ENCODE peak calls at places on chromosomes 7 and 10, in eight cellular contexts. M, K, E, W, B, P, C and I are unnamed samples.

GRCh38 chr10:128064615-128065580 is 61.3 kb downstream of the MKI67 start:
- DNase-seq in M (no peak), K (peak; percentile 70), B (peak; percentile 60), E (no peak), C (no peak), P (peak; percentile 26), W (peak; percentile 17), I (peak; percentile 89)

GRCh38 chr7:20435305-20435704 is 104.6 kb downstream of the ITGB8 start:
- DNase-seq in P (no peak), K (peak; percentile 61), E (no peak), W (no peak), M (no peak), B (no peak), C (no peak), I (no peak)

GRCh38 chr7:129866251-129866650 is 86.5 kb downstream of the UBE2H start:
- DNase-seq in K (no peak), M (no peak), P (no peak), C (no peak), E (no peak), W (no peak), B (no peak), I (no peak)

GRCh38 chr7:2109936-2110585 is 122.7 kb downstream of the MAD1L1 start:
- DNase-seq in P (peak; percentile 94), C (no peak), M (peak; percentile 84), E (no peak), K (no peak), W (peak; percentile 95), B (no peak), I (no peak)

GRCh38 chr10:413662-414071 is 275.8 kb downstream of the DIP2C start:
- DNase-seq in E (no peak), K (no peak), B (no peak), P (no peak), M (no peak), C (no peak), W (no peak), I (no peak)

GRCh38 chr7:157803906-157804305 is 467.1 kb downstream of the DNAJB6 start:
- DNase-seq in W (no peak), B (no peak), K (no peak), M (no peak), C (no peak), E (no peak), P (no peak), I (no peak)

GRCh38 chr7:17907014-17907413 is 33.3 kb downstream of the SNX13 start:
- DNase-seq in B (no peak), M (no peak), K (no peak), P (peak; percentile 11), C (no peak), E (no peak), W (peak; percentile 3), I (no peak)

GRCh38 chr7:152076940-152077933 is 51.8 kb downstream of the GALNT11 start:
- DNase-seq in P (no peak), M (no peak), K (peak; percentile 25), B (no peak), C (peak; percentile 26), W (no peak), E (no peak), I (no peak)

GRCh38 chr7:33459340-33459751 is 330.0 kb downstream of the BBS9 start:
- DNase-seq in W (peak; percentile 55), P (peak; percentile 65), E (no peak), C (peak; percentile 27), M (no peak), B (no peak), K (no peak), I (no peak)

GRCh38 chr10:26556756-26557640 is 118.9 kb downstream of the APBB1IP start:
- DNase-seq in B (no peak), W (peak; percentile 49), K (no peak), E (no peak), P (peak; percentile 74), M (peak; percentile 70), C (peak; percentile 61), I (no peak)

GRCh38 chr10:112471878-112472487 is 25.0 kb downstream of the VTI1A start:
- DNase-seq in M (no peak), C (peak; percentile 48), K (no peak), B (no peak), P (peak; percentile 62), W (peak; percentile 45), E (no peak), I (no peak)

GRCh38 chr10:80535671-80536360 is 1.9 kb upstream of the SH2D4B start:
- DNase-seq in C (no peak), M (no peak), P (peak; percentile 13), W (peak; percentile 20), E (peak; percentile 55), K (peak; percentile 65), B (peak; percentile 66), I (peak; percentile 77)

GRCh38 chr10:71980181-71981023 is 16.2 kb downstream of the CHST3 start:
- DNase-seq in E (no peak), W (no peak), B (no peak), C (peak; percentile 24), P (peak; percentile 39), M (no peak), K (no peak), I (no peak)

GRCh38 chr10:64206409-64206808 is 685.2 kb downstream of the REEP3 start:
- DNase-seq in K (no peak), W (no peak), C (no peak), P (no peak), E (no peak), M (no peak), B (no peak), I (no peak)

GRCh38 chr10:72348282-72348681 is 6.4 kb downstream of the DNAJB12 start:
- DNase-seq in K (no peak), B (no peak), C (no peak), W (no peak), M (no peak), E (no peak), P (no peak), I (no peak)

GRCh38 chr7:2635810-2636701 is 4.3 kb downstream of the TTYH3 start:
- DNase-seq in E (no peak), B (no peak), W (peak; percentile 39), C (no peak), P (peak; percentile 82), M (peak; percentile 37), K (peak; percentile 69), I (peak; percentile 84)

GRCh38 chr7:157614457-157615020 is 277.7 kb downstream of the DNAJB6 start:
- DNase-seq in P (no peak), M (no peak), C (no peak), K (no peak), B (no peak), W (no peak), E (no peak), I (no peak)

GRCh38 chr7:114819629-114820362 is 102.1 kb upstream of the MDFIC start:
- DNase-seq in W (peak; percentile 98), C (no peak), E (no peak), P (peak; percentile 97), K (no peak), M (peak; percentile 27), B (no peak), I (no peak)

GRCh38 chr7:130425798-130426197 is 15.0 kb downstream of the CEP41 start:
- DNase-seq in W (no peak), P (no peak), K (no peak), M (no peak), E (no peak), C (no peak), B (no peak), I (no peak)

GRCh38 chr7:73871163-73872011 is 10.4 kb downstream of the TMEM270 start:
- DNase-seq in P (no peak), E (no peak), C (peak; percentile 85), K (peak; percentile 41), W (no peak), M (no peak), B (no peak), I (no peak)

GRCh38 chr10:118776033-118776432 is 21.3 kb upstream of the CACUL1 start:
- DNase-seq in M (no peak), E (no peak), B (no peak), P (no peak), W (no peak), K (no peak), C (no peak), I (no peak)

GRCh38 chr7:57328963-57329362 is 121.0 kb upstream of the ZNF716 start:
- DNase-seq in E (no peak), C (no peak), B (no peak), W (no peak), K (no peak), M (no peak), P (no peak), I (no peak)

GRCh38 chr10:96334888-96335526 is 23.8 kb downstream of the OPALIN start:
- DNase-seq in B (no peak), W (peak; percentile 46), E (no peak), K (no peak), P (peak; percentile 46), M (no peak), C (peak; percentile 47), I (no peak)

GRCh38 chr7:77738871-77739270 is 42.6 kb downstream of the RSBN1L start:
- DNase-seq in E (no peak), C (no peak), M (peak; percentile 13), K (no peak), B (no peak), P (peak; percentile 93), W (peak; percentile 94), I (no peak)

GRCh38 chr10:4359003-4359402 is 467.0 kb upstream of the AKR1E2 start:
- DNase-seq in B (no peak), M (no peak), P (peak; percentile 25), W (no peak), E (no peak), K (no peak), C (no peak), I (no peak)

GRCh38 chr7:2969398-2970306 is 74.0 kb downstream of the CARD11 start:
- DNase-seq in B (no peak), P (no peak), E (no peak), W (no peak), M (no peak), C (no peak), K (no peak), I (no peak)

GRCh38 chr7:97024209-97025129 is at the start of gene DLX5:
- DNase-seq in M (no peak), K (no peak), C (peak; percentile 84), E (no peak), P (peak; percentile 39), B (no peak), W (no peak), I (no peak)

GRCh38 chr10:118045842-118046490 is 775 bp downstream of the RAB11FIP2 start:
- DNase-seq in C (no peak), E (no peak), W (peak; percentile 49), M (peak; percentile 40), B (peak; percentile 0), P (peak; percentile 65), K (no peak), I (peak; percentile 75)

GRCh38 chr7:30548762-30549344 is 44.2 kb upstream of the GGCT start:
- DNase-seq in M (no peak), C (peak; percentile 77), P (peak; percentile 74), B (peak; percentile 10), K (peak; percentile 41), E (no peak), W (peak; percentile 60), I (no peak)

GRCh38 chr7:154440656-154441055 is 388.5 kb downstream of the DPP6 start:
- DNase-seq in K (no peak), P (no peak), C (no peak), B (no peak), W (no peak), M (no peak), E (no peak), I (no peak)

GRCh38 chr10:115093776-115094361 is 704 bp downstream of the ATRNL1 start:
- DNase-seq in W (no peak), K (no peak), B (no peak), P (no peak), E (no peak), C (peak; percentile 85), M (peak; percentile 31), I (no peak)

GRCh38 chr10:24826022-24826421 is 102.3 kb upstream of the ARHGAP21 start:
- DNase-seq in M (no peak), P (peak; percentile 65), W (peak; percentile 57), C (no peak), K (no peak), E (no peak), B (no peak), I (no peak)

GRCh38 chr7:27179503-27180430 is 5.3 kb downstream of the HOXA11 start:
- DNase-seq in M (no peak), B (peak; percentile 58), W (peak; percentile 90), E (peak; percentile 21), C (peak; percentile 93), K (peak; percentile 46), P (peak; percentile 95), I (peak; percentile 86)

GRCh38 chr7:4209966-4210365 is 472.1 kb upstream of the FOXK1 start:
- DNase-seq in E (no peak), C (no peak), B (no peak), K (no peak), P (no peak), M (no peak), W (no peak), I (no peak)